ENCODE peak calls at places on chromosomes 12 and 14, in ten cellular contexts. P is ovary, K is body of pancreas, F is GM12878, S is uterus, O is right lobe of liver, H is tibial nerve, Y is IMR-90, Z is prostate gland, D is A549. T is an unnamed sample.

GRCh38 chr12:52211716-52212585 is 20.1 kb upstream of the KRT80 start:
- DNase-seq in K (no peak), P (peak; percentile 19), Z (no peak), F (no peak), D (no peak), S (no peak), O (peak; percentile 13), H (peak; percentile 1), Y (no peak), T (no peak)

GRCh38 chr12:66963901-66964300 is 285.0 kb upstream of the GRIP1 start:
- DNase-seq in S (no peak), O (no peak), K (no peak), F (no peak), Z (no peak), H (no peak), D (no peak), Y (no peak), P (no peak), T (no peak)

GRCh38 chr12:104873374-104873773 is 84.7 kb downstream of the SLC41A2 start:
- DNase-seq in S (no peak), K (no peak), P (no peak), D (peak; percentile 19), Z (no peak), H (no peak), O (no peak), Y (peak; percentile 22), F (no peak), T (no peak)

GRCh38 chr14:106501898-106502297 is 975.5 kb downstream of the TMEM121 start:
- DNase-seq in P (no peak), K (no peak), O (no peak), S (no peak), H (no peak), Y (no peak), Z (no peak), D (no peak), F (no peak), T (no peak)

GRCh38 chr12:54357802-54358619 is 6.3 kb downstream of the GPR84 start:
- DNase-seq in Y (no peak), F (peak; percentile 30), P (no peak), O (no peak), H (no peak), D (no peak), Z (no peak), S (no peak), K (no peak), T (no peak)

GRCh38 chr14:35708072-35708471 is 101.0 kb downstream of the RALGAPA1 start:
- DNase-seq in P (no peak), D (no peak), S (no peak), Z (no peak), Y (peak; percentile 20), H (no peak), K (no peak), O (no peak), F (no peak), T (no peak)

GRCh38 chr12:12194206-12194605 is 72.6 kb downstream of the LRP6 start:
- DNase-seq in F (no peak), P (no peak), D (peak; percentile 28), O (no peak), Y (peak; percentile 54), K (no peak), H (no peak), Z (no peak), S (no peak), T (no peak)

GRCh38 chr12:70576341-70577282 is 60.6 kb downstream of the PTPRB start:
- DNase-seq in S (no peak), P (no peak), F (peak; percentile 7), H (no peak), Y (peak; percentile 85), D (peak; percentile 75), K (no peak), Z (peak; percentile 10), O (no peak), T (peak; percentile 9)

GRCh38 chr14:100629696-100630095 is 42.5 kb upstream of the BEGAIN start:
- DNase-seq in H (no peak), D (no peak), Z (no peak), O (no peak), K (no peak), Y (no peak), F (no peak), P (no peak), S (no peak), T (no peak)

GRCh38 chr12:71871116-71871515 is 31.6 kb downstream of the TBC1D15 start:
- DNase-seq in O (no peak), P (no peak), H (no peak), S (no peak), F (no peak), D (no peak), K (no peak), Y (peak; percentile 75), Z (no peak), T (no peak)

GRCh38 chr12:65822732-65823480 is 1.4 kb upstream of the HMGA2 start:
- DNase-seq in F (no peak), D (peak; percentile 90), H (no peak), P (no peak), Z (no peak), O (no peak), Y (peak; percentile 79), S (no peak), K (peak; percentile 18), T (peak; percentile 19)

GRCh38 chr14:88668448-88669116 is 105.7 kb downstream of the ZC3H14 start:
- DNase-seq in Y (no peak), F (peak; percentile 17), P (no peak), H (no peak), Z (no peak), S (no peak), O (no peak), D (no peak), K (no peak), T (no peak)

GRCh38 chr14:36477266-36477665 is 42.8 kb downstream of the NKX2-1 start:
- DNase-seq in Y (no peak), O (no peak), P (no peak), K (no peak), S (no peak), H (no peak), Z (no peak), F (no peak), D (no peak), T (no peak)

GRCh38 chr12:34108405-34108803 is 86.1 kb downstream of the ALG10 start:
- DNase-seq in P (no peak), Y (no peak), S (no peak), D (no peak), O (no peak), F (no peak), Z (no peak), H (no peak), K (no peak), T (no peak)

GRCh38 chr14:68392393-68393085 is 400.3 kb downstream of the ZFP36L1 start:
- DNase-seq in K (peak; percentile 34), P (no peak), O (peak; percentile 75), Z (peak; percentile 19), D (no peak), Y (no peak), S (peak; percentile 62), H (peak; percentile 34), F (no peak), T (peak; percentile 73)
- H3K4me1 ChIP-seq in K (peaks cover 5% of the 10 kb centered on the region), P (peaks cover 43% of the 10 kb centered on the region), O (peaks cover 29% of the 10 kb centered on the region), Z (no peaks in the 10 kb centered on the region), D (peaks cover 21% of the 10 kb centered on the region), Y (peaks cover 31% of the 10 kb centered on the region), S (peaks cover 24% of the 10 kb centered on the region), H (peaks cover 27% of the 10 kb centered on the region), F (peaks cover 21% of the 10 kb centered on the region), T (peaks cover 33% of the 10 kb centered on the region)

DNA sequence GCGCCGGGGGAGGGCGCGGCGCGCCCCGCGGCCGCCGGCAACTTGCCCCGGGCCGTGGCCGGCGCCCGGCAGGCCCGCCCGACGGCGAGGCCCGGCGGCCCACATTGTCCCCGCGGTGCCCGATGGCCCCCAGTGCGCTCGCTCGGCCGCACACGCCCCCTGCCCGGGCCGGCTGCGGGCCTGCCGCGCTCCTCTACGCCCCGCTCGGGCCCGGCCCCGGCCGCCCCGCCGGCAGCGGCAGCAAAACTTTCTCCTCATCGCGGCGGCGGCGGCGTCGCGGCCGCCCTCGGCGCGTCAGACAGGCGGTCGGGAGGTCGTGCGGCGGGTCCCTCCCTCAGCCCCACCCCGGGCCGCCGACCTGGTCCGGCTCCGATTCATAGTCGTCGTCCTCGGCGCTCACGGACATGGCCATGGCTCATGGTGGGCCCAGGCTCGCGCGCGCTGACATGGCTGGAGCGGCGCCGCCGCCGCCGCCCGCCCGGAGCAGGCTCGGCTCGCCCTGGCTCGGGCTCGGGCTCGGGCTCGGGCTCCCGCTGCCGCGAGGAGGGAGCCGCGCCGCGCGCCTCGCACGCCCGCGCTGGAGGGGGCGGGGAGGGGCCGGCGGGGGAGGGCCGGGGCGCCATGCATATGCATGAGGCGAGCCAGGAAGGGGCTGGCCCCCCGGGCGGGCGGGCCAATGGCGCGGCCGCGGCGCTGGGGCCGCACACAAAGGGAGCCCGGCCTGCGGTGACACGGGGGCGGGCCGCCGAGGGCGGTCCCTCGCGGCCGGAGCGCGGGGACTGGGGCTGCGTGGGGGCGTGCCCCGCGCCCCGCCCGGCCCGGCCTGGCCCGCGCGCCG is 67.1 kb downstream of the RNF34 start:
- DNase-seq in H (peak; percentile 75), Z (peak; percentile 88), S (peak; percentile 89), D (peak; percentile 88), F (peak; percentile 43), O (peak; percentile 94), Y (peak; percentile 82), K (peak; percentile 94), P (peak; percentile 89), T (peak; percentile 90)
- TF ChIP-seq POLR2A in H (no peak), Z (peak; percentile 43), S (peak; percentile 54), D (peak; percentile 65), F (peak; percentile 77), O (peak; percentile 46), Y (peak; percentile 65), K (peak; percentile 12), P (no peak), T (no peak)

GRCh38 chr12:95804296-95804695 is 13.7 kb upstream of the NTN4 start:
- DNase-seq in Y (no peak), P (no peak), F (no peak), S (no peak), H (no peak), O (no peak), D (peak; percentile 75), K (no peak), Z (no peak), T (no peak)

GRCh38 chr12:95808146-95808545 is 17.6 kb upstream of the NTN4 start:
- DNase-seq in H (no peak), S (no peak), Z (no peak), O (no peak), P (no peak), D (no peak), K (no peak), F (no peak), Y (no peak), T (no peak)

GRCh38 chr12:95802482-95803264 is 12.1 kb upstream of the NTN4 start:
- DNase-seq in D (peak; percentile 98), Z (peak; percentile 39), K (peak; percentile 51), O (no peak), P (no peak), S (no peak), F (no peak), Y (peak; percentile 93), H (no peak), T (no peak)

GRCh38 chr12:95805864-95806669 is 15.5 kb upstream of the NTN4 start:
- DNase-seq in S (no peak), Y (peak; percentile 99), O (no peak), H (no peak), K (no peak), Z (no peak), F (no peak), D (peak; percentile 100), P (no peak), T (no peak)

GRCh38 chr12:95803817-95804216 is 13.3 kb upstream of the NTN4 start:
- DNase-seq in Z (no peak), K (no peak), F (no peak), H (no peak), S (no peak), D (no peak), Y (no peak), O (no peak), P (no peak), T (no peak)
- H3K4me1 ChIP-seq in Z (no peaks in the 10 kb centered on the region), K (peaks cover 29% of the 10 kb centered on the region), F (no peaks in the 10 kb centered on the region), H (no peaks in the 10 kb centered on the region), S (no peaks in the 10 kb centered on the region), D (peaks cover 81% of the 10 kb centered on the region), Y (peaks cover 8% of the 10 kb centered on the region), O (peaks cover 37% of the 10 kb centered on the region), P (peaks cover 1% of the 10 kb centered on the region), T (no peaks in the 10 kb centered on the region)

GRCh38 chr12:15151141-15152091 is 69.8 kb downstream of the RERG start:
- DNase-seq in F (no peak), D (peak; percentile 32), S (no peak), O (no peak), K (peak; percentile 7), H (no peak), Z (peak; percentile 28), P (no peak), Y (no peak), T (no peak)
- TF ChIP-seq POLR2A in F (no peak), D (no peak), S (no peak), O (no peak), K (no peak), H (no peak), Z (no peak), P (no peak), Y (no peak), T (no peak)

T was measured in heart left ventricle.